ENCODE peak calls at places on chromosomes 7 and 10, in five cellular contexts. P is mammary epithelial cell, J is HFF-Myc, W is gastrocnemius medialis, O is brain microvascular endothelial cell. S is an unnamed sample.

GRCh38 chr7:27346531-27347260 is 104.1 kb downstream of the EVX1 start:
- DNase-seq in P (peak), J (peak), W (no peak), O (peak), S (peak)

GRCh38 chr7:38034062-38034907 is 113.8 kb downstream of the EPDR1 start:
- DNase-seq in P (no peak), J (no peak), W (no peak), O (no peak), S (no peak)

GRCh38 chr7:111736475-111736874 is 174.2 kb upstream of the IMMP2L start:
- DNase-seq in P (no peak), J (no peak), W (no peak), O (no peak), S (no peak)

GRCh38 chr10:48365668-48366067 is 59.2 kb downstream of the MAPK8 start:
- DNase-seq in P (peak), J (no peak), W (no peak), O (no peak), S (no peak)

GRCh38 chr7:15236958-15237357 is 324.9 kb downstream of the AGMO start:
- DNase-seq in P (no peak), J (no peak), W (no peak), O (no peak), S (no peak)

GRCh38 chr10:34187201-34187600 is 627.9 kb downstream of the PARD3 start:
- DNase-seq in P (no peak), J (no peak), W (no peak), O (peak), S (no peak)

GRCh38 chr10:16314259-16314658 is 122.6 kb upstream of the PTER start:
- DNase-seq in P (no peak), J (no peak), W (no peak), O (no peak), S (peak)

GRCh38 chr7:121442845-121443244 is 46.7 kb upstream of the FAM3C start:
- DNase-seq in P (peak), J (no peak), W (no peak), O (no peak), S (peak)

GRCh38 chr10:72832701-72833100 is 60.8 kb upstream of the OIT3 start:
- DNase-seq in P (no peak), J (no peak), W (no peak), O (no peak), S (no peak)

GRCh38 chr7:103888603-103889153 is 100.8 kb downstream of the RELN start:
- DNase-seq in P (no peak), J (no peak), W (no peak), O (no peak), S (no peak)

GRCh38 chr10:73772280-73773151 is 9.3 kb upstream of the CHCHD1 start:
- DNase-seq in P (peak), J (no peak), W (peak), O (peak), S (peak)

GRCh38 chr10:87702973-87703294 is 43.3 kb downstream of the PAPSS2 start:
- DNase-seq in P (no peak), J (no peak), W (no peak), O (no peak), S (no peak)

GRCh38 chr7:80347173-80347572 is 164.7 kb downstream of the GNAT3 start:
- DNase-seq in P (no peak), J (no peak), W (no peak), O (no peak), S (no peak)

GRCh38 chr7:82534687-82535086 is 91.1 kb upstream of the CACNA2D1 start:
- DNase-seq in P (peak), J (no peak), W (no peak), O (peak), S (no peak)

GRCh38 chr10:88881922-88882645 is 2.0 kb downstream of the STAMBPL1 start:
- DNase-seq in P (no peak), J (no peak), W (no peak), O (no peak), S (peak)

GRCh38 chr10:88881335-88881734 is 1.3 kb downstream of the STAMBPL1 start:
- DNase-seq in P (no peak), J (no peak), W (no peak), O (no peak), S (peak)

GRCh38 chr10:88883443-88883799 is 3.4 kb downstream of the STAMBPL1 start:
- DNase-seq in P (no peak), J (no peak), W (no peak), O (no peak), S (peak)

GRCh38 chr10:88879754-88880286 is at the start of gene STAMBPL1:
- DNase-seq in P (no peak), J (no peak), W (no peak), O (no peak), S (peak)

DNA sequence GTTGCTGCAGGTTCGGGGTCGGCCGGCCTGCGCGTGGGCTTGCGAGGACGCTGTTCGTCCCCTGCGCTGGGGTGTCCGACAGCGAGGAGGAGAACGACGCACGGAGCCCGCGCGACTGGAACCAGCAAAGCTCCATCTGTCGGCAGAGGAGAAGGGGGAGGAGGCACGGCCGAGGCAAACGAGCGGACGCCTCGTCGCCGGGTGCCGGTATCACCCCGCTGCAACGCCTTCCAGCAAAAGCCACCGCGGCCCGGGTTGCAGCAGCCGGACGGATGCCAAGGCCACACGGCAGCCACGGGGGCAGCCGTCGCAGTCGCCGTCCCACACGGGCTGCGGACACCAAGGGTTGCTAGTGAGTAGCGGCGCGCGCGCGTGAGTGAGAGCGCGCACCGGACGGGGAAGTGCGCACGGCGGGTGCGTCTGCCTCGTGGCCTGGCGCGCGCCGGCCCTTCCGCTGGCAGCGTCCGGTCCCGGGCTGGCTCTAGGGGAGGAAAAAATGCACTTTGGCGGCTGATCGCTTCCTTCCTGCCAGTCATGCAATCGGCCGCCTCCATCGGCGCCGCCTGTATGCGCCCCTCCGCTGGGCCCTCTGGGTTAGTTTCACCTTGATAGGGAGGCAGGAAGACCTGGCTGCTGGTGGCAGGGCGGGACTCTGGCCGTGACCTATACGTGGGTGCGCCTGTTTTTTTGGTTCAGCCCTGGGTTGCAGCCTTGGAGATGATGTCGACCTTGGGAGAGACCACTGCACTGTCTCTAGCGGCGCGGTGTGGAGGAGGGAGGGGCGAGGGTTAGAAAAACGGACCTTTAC is 446 bp downstream of the STAMBPL1 start:
- DNase-seq in P (peak), J (no peak), W (peak), O (peak), S (peak)
- TF ChIP-seq CTCF in P (peak), J (peak), W (peak), O (peak), S (no peak)

DNA sequence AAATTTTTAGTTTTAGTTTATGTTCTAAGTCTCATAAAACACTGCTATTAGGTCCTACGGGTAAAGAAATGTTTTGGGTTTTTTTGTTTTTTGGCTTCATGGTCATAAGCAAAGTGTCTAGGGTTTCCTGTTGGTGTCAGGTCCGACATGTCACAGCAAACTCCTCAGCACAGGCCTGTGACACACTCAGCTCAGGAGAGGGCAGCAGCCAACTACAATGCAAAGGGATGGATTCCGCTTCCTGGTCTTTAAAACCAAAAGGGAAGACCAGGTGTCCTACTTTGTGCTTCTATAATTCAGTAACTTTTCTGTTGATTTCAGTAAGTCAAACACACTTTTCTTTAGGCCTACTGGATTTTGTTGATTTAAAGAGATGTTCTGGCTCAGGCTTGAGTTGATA is 83.8 kb upstream of the MACROH2A2 start:
- DNase-seq in P (peak), J (no peak), W (no peak), O (no peak), S (peak)
- TF ChIP-seq CTCF in P (peak), J (no peak), W (no peak), O (peak), S (no peak)

DNA sequence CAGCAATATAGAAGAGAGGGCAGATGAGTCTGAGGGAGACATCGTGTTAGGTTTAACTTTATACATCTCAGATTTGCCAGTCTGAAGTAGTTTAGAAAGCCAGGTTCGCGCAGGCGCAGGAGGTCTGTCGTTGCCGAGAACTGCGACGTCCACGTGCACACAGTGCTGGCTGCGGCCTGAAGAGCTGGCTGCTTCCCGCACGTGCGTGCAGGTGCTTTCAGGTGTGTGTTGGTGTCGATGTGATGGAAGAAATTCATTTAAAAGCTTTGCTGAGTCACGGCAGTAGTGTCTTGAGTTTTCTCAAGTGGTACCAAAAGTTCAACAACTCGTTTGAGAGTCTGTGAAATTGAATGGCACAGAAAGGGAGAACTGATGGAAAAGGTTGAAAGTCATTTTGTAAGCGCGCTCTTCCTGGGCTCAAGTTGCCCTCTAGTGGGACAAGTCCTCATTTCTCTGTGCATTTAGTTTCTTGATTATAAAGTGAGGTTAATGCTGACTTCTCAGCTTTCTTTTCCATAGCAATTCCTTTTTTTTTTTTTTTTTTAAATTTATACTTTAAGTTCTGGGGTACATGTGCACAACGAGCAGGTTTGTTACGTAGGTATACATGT is 18.7 kb downstream of the WDR37 start:
- DNase-seq in P (no peak), J (no peak), W (no peak), O (no peak), S (peak)
- TF ChIP-seq CTCF in P (peak), J (peak), W (peak), O (peak), S (no peak)

DNA sequence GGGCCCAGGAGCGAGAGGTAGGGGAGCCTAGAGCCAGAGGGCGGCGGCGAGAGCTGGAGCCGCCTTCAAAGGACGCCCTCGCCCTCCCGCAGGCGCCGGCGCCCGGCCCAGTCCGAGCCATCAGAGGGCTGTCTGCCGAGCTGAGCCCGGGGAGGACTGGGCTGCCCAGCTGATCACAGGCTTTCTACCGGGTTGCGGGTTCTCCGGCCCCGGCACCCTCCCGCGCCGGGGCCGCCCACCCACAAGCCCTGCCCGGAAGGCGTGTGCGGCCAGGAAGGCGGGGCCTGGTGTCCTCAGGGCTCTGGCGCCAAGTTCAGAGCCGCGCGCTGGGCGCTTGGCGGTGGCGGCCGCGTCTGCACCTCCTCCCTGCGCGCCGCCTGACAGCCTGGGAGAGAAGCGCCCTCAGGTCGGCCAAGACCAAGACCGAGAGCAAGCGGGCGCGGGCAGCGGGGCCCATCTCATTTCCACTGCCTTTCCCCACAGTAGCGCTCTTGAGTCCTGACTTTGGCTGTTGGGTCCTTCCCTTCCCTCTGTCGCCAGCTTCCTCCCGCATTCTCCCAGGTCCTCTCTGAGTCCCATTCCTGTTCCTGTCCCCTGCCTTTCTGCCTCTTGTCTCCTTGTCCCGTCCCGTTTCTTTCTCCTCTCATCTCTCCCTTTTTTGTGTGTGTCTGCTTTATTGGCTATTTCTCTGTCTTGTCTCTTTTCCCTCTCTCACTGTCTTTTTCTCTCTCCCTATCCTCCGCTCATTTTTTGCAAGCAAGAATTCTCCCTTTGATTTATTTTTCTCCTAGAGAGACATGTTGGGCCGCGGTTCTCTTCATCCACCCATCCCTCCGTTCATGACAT is 60.6 kb upstream of the MSMB start:
- DNase-seq in P (peak), J (no peak), W (no peak), O (peak), S (peak)
- TF ChIP-seq CTCF in P (no peak), J (no peak), W (peak), O (no peak), S (no peak)

GRCh38 chr7:24378871-24379608 is 95.0 kb downstream of the NPY start:
- DNase-seq in P (peak), J (no peak), W (no peak), O (peak), S (peak)

GRCh38 chr7:24383055-24383454 is 99.1 kb downstream of the NPY start:
- DNase-seq in P (no peak), J (no peak), W (no peak), O (no peak), S (no peak)

GRCh38 chr7:24384362-24385030 is 100.5 kb downstream of the NPY start:
- DNase-seq in P (no peak), J (no peak), W (no peak), O (no peak), S (no peak)

GRCh38 chr7:24381919-24382505 is 98.0 kb downstream of the NPY start:
- DNase-seq in P (peak), J (no peak), W (no peak), O (no peak), S (peak)
- TF ChIP-seq CTCF in P (peak), J (peak), W (no peak), O (peak), S (peak)

GRCh38 chr10:132253092-132253687 is 54.6 kb downstream of the STK32C start:
- DNase-seq in P (no peak), J (no peak), W (no peak), O (no peak), S (no peak)

GRCh38 chr10:132251928-132252327 is 55.8 kb downstream of the STK32C start:
- DNase-seq in P (no peak), J (no peak), W (no peak), O (no peak), S (no peak)

GRCh38 chr10:132254841-132255240 is 52.9 kb downstream of the STK32C start:
- DNase-seq in P (no peak), J (no peak), W (no peak), O (no peak), S (no peak)

GRCh38 chr10:132250456-132251223 is 57.1 kb downstream of the STK32C start:
- DNase-seq in P (no peak), J (no peak), W (no peak), O (no peak), S (no peak)

GRCh38 chr10:132252412-132252811 is 55.3 kb downstream of the STK32C start:
- DNase-seq in P (no peak), J (no peak), W (no peak), O (no peak), S (no peak)
- TF ChIP-seq CTCF in P (no peak), J (no peak), W (no peak), O (peak), S (no peak)

DNA sequence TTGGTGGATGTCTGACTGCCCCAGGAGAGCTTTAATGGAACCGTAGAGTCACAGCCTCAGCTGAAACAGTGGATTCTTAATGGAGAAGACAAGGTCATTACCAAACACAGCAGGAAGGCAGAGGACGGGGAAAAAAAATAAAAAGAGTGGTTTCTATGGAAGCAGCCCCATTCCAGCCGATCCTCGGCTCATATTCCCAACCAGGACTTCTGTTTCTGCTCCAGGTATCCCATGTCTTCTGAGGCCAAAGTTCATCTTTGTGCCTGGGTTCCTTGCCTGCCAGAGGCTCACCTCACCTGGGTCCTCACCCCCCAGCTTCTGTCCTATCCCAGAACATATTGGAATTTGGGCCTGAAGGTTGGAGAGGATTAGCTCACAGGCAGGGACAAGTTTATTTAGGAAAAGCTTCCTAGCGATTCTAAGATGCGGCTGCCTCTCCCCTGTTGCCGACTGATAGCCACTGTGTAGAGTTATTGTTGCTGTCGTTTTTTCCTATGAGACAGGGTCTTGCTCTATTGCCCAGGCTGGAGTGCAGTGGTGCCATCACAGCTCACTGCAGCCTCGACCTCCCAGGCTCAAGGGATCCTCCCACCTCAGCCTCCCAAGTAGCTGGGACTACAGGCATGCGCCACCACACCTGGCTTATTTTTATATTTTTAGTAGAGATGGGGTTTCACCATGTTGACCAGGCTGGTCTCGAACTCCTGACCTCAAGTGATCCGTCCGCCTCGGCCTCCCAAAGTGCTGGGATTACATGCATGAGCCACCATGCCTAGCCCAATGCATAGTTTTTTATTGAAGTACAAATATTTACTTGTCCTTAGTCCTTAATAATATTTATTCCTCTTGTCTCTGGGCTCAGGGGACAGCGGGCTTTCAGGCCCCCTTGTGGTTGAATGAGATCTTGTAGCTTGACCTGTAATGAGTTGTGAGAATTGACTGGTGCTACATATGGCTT is 15.4 kb downstream of the CCL26 start:
- DNase-seq in P (no peak), J (no peak), W (no peak), O (peak), S (peak)
- TF ChIP-seq CTCF in P (peak), J (peak), W (peak), O (peak), S (peak)

GRCh38 chr10:30529373-30529998 is 95.5 kb downstream of the MAP3K8 start:
- DNase-seq in P (no peak), J (no peak), W (no peak), O (no peak), S (no peak)
- TF ChIP-seq CTCF in P (no peak), J (no peak), W (no peak), O (no peak), S (no peak)

GRCh38 chr10:70560511-70560931 is 42.0 kb downstream of the PRF1 start:
- DNase-seq in P (no peak), J (no peak), W (no peak), O (no peak), S (no peak)

GRCh38 chr10:70557876-70558275 is 44.7 kb downstream of the PRF1 start:
- DNase-seq in P (no peak), J (no peak), W (no peak), O (no peak), S (no peak)

GRCh38 chr10:70559861-70560260 is 42.7 kb downstream of the PRF1 start:
- DNase-seq in P (no peak), J (no peak), W (no peak), O (no peak), S (no peak)

GRCh38 chr10:70558295-70558694 is 44.2 kb downstream of the PRF1 start:
- DNase-seq in P (no peak), J (no peak), W (no peak), O (no peak), S (no peak)

GRCh38 chr10:70558871-70559810 is 43.4 kb downstream of the PRF1 start:
- DNase-seq in P (peak), J (no peak), W (no peak), O (peak), S (peak)
- TF ChIP-seq CTCF in P (peak), J (peak), W (peak), O (peak), S (peak)

GRCh38 chr10:60008816-60009215 is 102.5 kb upstream of the CCDC6 start:
- DNase-seq in P (no peak), J (no peak), W (no peak), O (no peak), S (peak)
- TF ChIP-seq CTCF in P (no peak), J (no peak), W (no peak), O (no peak), S (no peak)

S was measured in MCF 10A.